ENCODE peak calls at places on chromosomes 12 and 14, in four cellular contexts. One of them, this sample, is unnamed.

GRCh38 chr12:65955418-65955817 is 131.1 kb downstream of the HMGA2 start:
- DNase-seq in HCT116: no peak
- DNase-seq in CD8-positive, alpha-beta T cell: no peak
- DNase-seq in IMR-90: no peak
- DNase-seq in this sample: no peak

GRCh38 chr14:31943217-31943616 is 133.9 kb upstream of the ARHGAP5 start:
- DNase-seq in HCT116: no peak
- DNase-seq in CD8-positive, alpha-beta T cell: no peak
- DNase-seq in IMR-90: no peak
- DNase-seq in this sample: no peak

GRCh38 chr14:58643366-58643765 is 5.6 kb downstream of the DACT1 start:
- DNase-seq in HCT116: no peak
- DNase-seq in CD8-positive, alpha-beta T cell: no peak
- DNase-seq in IMR-90: no peak
- DNase-seq in this sample: no peak

GRCh38 chr14:68421116-68421515 is 371.8 kb downstream of the ZFP36L1 start:
- DNase-seq in HCT116: no peak
- DNase-seq in CD8-positive, alpha-beta T cell: no peak
- DNase-seq in IMR-90: no peak
- DNase-seq in this sample: no peak

GRCh38 chr14:100070310-100070709 is 5.1 kb downstream of the EVL start:
- DNase-seq in HCT116: no peak
- DNase-seq in CD8-positive, alpha-beta T cell: no peak
- DNase-seq in IMR-90: no peak
- DNase-seq in this sample: no peak

GRCh38 chr12:22624573-22624907 is 431 bp upstream of the ETNK1 start:
- DNase-seq in HCT116: no peak
- DNase-seq in CD8-positive, alpha-beta T cell: no peak
- DNase-seq in IMR-90: no peak
- DNase-seq in this sample: no peak

GRCh38 chr12:650983-651382 is 12.3 kb downstream of the NINJ2 start:
- DNase-seq in HCT116: no peak
- DNase-seq in CD8-positive, alpha-beta T cell: no peak
- DNase-seq in IMR-90: no peak
- DNase-seq in this sample: no peak

GRCh38 chr12:64824500-64825142 is at the start of gene TBC1D30:
- DNase-seq in HCT116: no peak
- DNase-seq in CD8-positive, alpha-beta T cell: no peak
- DNase-seq in IMR-90: peak; percentile 2
- DNase-seq in this sample: peak; percentile 44

GRCh38 chr12:87793134-87793533 is 236.1 kb downstream of the C12orf50 start:
- DNase-seq in HCT116: no peak
- DNase-seq in CD8-positive, alpha-beta T cell: no peak
- DNase-seq in IMR-90: peak; percentile 81
- DNase-seq in this sample: no peak

GRCh38 chr14:37172936-37173613 is 669 bp upstream of the SLC25A21 start:
- DNase-seq in HCT116: no peak
- DNase-seq in CD8-positive, alpha-beta T cell: no peak
- DNase-seq in IMR-90: no peak
- DNase-seq in this sample: no peak

GRCh38 chr14:26730929-26731618 is 133.2 kb upstream of the NOVA1 start:
- DNase-seq in HCT116: no peak
- DNase-seq in CD8-positive, alpha-beta T cell: no peak
- DNase-seq in IMR-90: peak; percentile 3
- DNase-seq in this sample: peak; percentile 1

GRCh38 chr12:29971431-29971830 is 187.7 kb upstream of the TMTC1 start:
- DNase-seq in HCT116: no peak
- DNase-seq in CD8-positive, alpha-beta T cell: no peak
- DNase-seq in IMR-90: no peak
- DNase-seq in this sample: no peak

GRCh38 chr14:65604946-65605345 is 192.4 kb downstream of the FUT8 start:
- DNase-seq in HCT116: no peak
- DNase-seq in CD8-positive, alpha-beta T cell: no peak
- DNase-seq in IMR-90: peak; percentile 13
- DNase-seq in this sample: no peak

GRCh38 chr12:79317184-79317847 is 373.4 kb downstream of the PAWR start:
- DNase-seq in HCT116: no peak
- DNase-seq in CD8-positive, alpha-beta T cell: no peak
- DNase-seq in IMR-90: no peak
- DNase-seq in this sample: no peak

GRCh38 chr12:132148368-132149045 is 4.2 kb downstream of the NOC4L start:
- DNase-seq in HCT116: no peak
- DNase-seq in CD8-positive, alpha-beta T cell: no peak
- DNase-seq in IMR-90: no peak
- DNase-seq in this sample: no peak

GRCh38 chr14:68295316-68295816 is 475.8 kb downstream of the RAD51B start:
- DNase-seq in HCT116: peak; percentile 15
- DNase-seq in CD8-positive, alpha-beta T cell: no peak
- DNase-seq in IMR-90: no peak
- DNase-seq in this sample: no peak

GRCh38 chr14:75514673-75515630 is 7.3 kb upstream of the BATF start:
- DNase-seq in HCT116: no peak
- DNase-seq in CD8-positive, alpha-beta T cell: peak; percentile 19
- DNase-seq in IMR-90: peak; percentile 15
- DNase-seq in this sample: peak; percentile 27

GRCh38 chr14:32513571-32514009 is 184.5 kb downstream of the AKAP6 start:
- DNase-seq in HCT116: no peak
- DNase-seq in CD8-positive, alpha-beta T cell: no peak
- DNase-seq in IMR-90: peak; percentile 15
- DNase-seq in this sample: no peak

GRCh38 chr12:81300454-81300853 is 222.6 kb downstream of the ACSS3 start:
- DNase-seq in HCT116: no peak
- DNase-seq in CD8-positive, alpha-beta T cell: no peak
- DNase-seq in IMR-90: no peak
- DNase-seq in this sample: no peak

GRCh38 chr12:685388-685787 is 22.1 kb upstream of the NINJ2 start:
- DNase-seq in HCT116: no peak
- DNase-seq in CD8-positive, alpha-beta T cell: peak; percentile 70
- DNase-seq in IMR-90: peak; percentile 28
- DNase-seq in this sample: peak; percentile 55

GRCh38 chr14:67199016-67199415 is 9.8 kb downstream of the GARIN2 start:
- DNase-seq in HCT116: no peak
- DNase-seq in CD8-positive, alpha-beta T cell: no peak
- DNase-seq in IMR-90: peak; percentile 19
- DNase-seq in this sample: no peak

GRCh38 chr14:92500491-92500941 is 13.1 kb upstream of the RIN3 start:
- DNase-seq in HCT116: no peak
- DNase-seq in CD8-positive, alpha-beta T cell: no peak
- DNase-seq in IMR-90: no peak
- DNase-seq in this sample: no peak

GRCh38 chr14:74610866-74611671 is 968 bp downstream of the LTBP2 start:
- DNase-seq in HCT116: no peak
- DNase-seq in CD8-positive, alpha-beta T cell: no peak
- DNase-seq in IMR-90: peak; percentile 48
- DNase-seq in this sample: no peak

GRCh38 chr12:47249082-47249481 is 169.3 kb upstream of the AMIGO2 start:
- DNase-seq in HCT116: no peak
- DNase-seq in CD8-positive, alpha-beta T cell: no peak
- DNase-seq in IMR-90: no peak
- DNase-seq in this sample: no peak

GRCh38 chr12:60337865-60338549 is 742.2 kb downstream of the SLC16A7 start:
- DNase-seq in HCT116: no peak
- DNase-seq in CD8-positive, alpha-beta T cell: no peak
- DNase-seq in IMR-90: no peak
- DNase-seq in this sample: no peak

DNA sequence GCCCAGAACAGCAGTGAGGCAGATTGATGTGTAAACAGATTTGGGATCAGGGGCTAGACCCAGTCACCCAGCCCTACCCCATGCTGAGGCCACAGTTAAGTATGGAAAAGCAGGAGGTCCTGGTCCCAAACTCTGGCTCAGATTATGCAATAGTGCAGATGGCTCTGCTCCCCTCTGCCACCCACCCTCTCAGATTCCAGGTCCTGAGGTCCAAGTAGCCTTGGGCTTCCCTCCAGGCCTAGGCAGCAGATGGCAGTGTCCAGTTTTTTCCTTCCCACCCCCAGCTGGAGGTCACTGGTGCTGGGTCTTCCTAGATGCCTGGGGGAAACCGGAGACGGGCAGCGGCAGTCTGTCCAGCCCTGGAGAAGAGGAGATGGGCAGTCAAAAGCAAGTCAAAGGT is 2.8 kb upstream of the DHH start:
- DNase-seq in HCT116: no peak
- DNase-seq in CD8-positive, alpha-beta T cell: no peak
- DNase-seq in IMR-90: no peak
- DNase-seq in this sample: no peak
- H3K36me3 ChIP-seq in HCT116: peaks cover 6% of the 10 kb centered on the region
- H3K36me3 ChIP-seq in CD8-positive, alpha-beta T cell: peaks cover 22% of the 10 kb centered on the region
- H3K36me3 ChIP-seq in IMR-90: peaks cover 44% of the 10 kb centered on the region
- H3K36me3 ChIP-seq in this sample: peaks cover 9% of the 10 kb centered on the region

GRCh38 chr12:27319394-27319793 is 13.2 kb upstream of the BMAL2 start:
- DNase-seq in HCT116: no peak
- DNase-seq in CD8-positive, alpha-beta T cell: no peak
- DNase-seq in IMR-90: peak; percentile 89
- DNase-seq in this sample: no peak
- H3K36me3 ChIP-seq in HCT116: peaks cover 8% of the 10 kb centered on the region
- H3K36me3 ChIP-seq in CD8-positive, alpha-beta T cell: peaks cover 16% of the 10 kb centered on the region
- H3K36me3 ChIP-seq in IMR-90: peaks cover 7% of the 10 kb centered on the region
- H3K36me3 ChIP-seq in this sample: no peaks in the 10 kb centered on the region

DNA sequence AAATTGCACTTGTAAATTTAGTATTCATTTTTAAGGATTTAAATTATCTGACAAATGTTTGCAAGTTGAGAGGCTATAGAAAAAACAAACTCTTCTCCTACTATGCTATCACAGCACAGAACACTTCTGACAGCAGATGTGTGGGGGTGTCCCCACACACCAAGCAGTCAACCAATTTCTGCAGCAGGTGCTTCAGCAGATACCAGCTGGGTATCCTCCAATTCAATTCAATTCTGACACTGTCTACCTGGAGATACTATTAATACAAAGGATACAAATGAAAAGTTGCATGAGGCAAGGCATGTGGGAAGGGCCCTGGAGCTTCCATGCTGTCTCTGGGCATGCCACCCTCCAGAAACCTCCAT is 35.1 kb downstream of the PCNX1 start:
- DNase-seq in HCT116: no peak
- DNase-seq in CD8-positive, alpha-beta T cell: no peak
- DNase-seq in IMR-90: no peak
- DNase-seq in this sample: no peak
- H3K36me3 ChIP-seq in HCT116: no peaks in the 10 kb centered on the region
- H3K36me3 ChIP-seq in CD8-positive, alpha-beta T cell: peaks cover 1% of the 10 kb centered on the region
- H3K36me3 ChIP-seq in IMR-90: peaks cover 7% of the 10 kb centered on the region
- H3K36me3 ChIP-seq in this sample: peaks cover 5% of the 10 kb centered on the region

GRCh38 chr12:53214221-53214620 is 7.2 kb upstream of the ITGB7 start:
- DNase-seq in HCT116: no peak
- DNase-seq in CD8-positive, alpha-beta T cell: no peak
- DNase-seq in IMR-90: no peak
- DNase-seq in this sample: no peak
- H3K36me3 ChIP-seq in HCT116: peaks cover 11% of the 10 kb centered on the region
- H3K36me3 ChIP-seq in CD8-positive, alpha-beta T cell: peaks cover 40% of the 10 kb centered on the region
- H3K36me3 ChIP-seq in IMR-90: peaks cover 46% of the 10 kb centered on the region
- H3K36me3 ChIP-seq in this sample: peaks cover 40% of the 10 kb centered on the region

DNA sequence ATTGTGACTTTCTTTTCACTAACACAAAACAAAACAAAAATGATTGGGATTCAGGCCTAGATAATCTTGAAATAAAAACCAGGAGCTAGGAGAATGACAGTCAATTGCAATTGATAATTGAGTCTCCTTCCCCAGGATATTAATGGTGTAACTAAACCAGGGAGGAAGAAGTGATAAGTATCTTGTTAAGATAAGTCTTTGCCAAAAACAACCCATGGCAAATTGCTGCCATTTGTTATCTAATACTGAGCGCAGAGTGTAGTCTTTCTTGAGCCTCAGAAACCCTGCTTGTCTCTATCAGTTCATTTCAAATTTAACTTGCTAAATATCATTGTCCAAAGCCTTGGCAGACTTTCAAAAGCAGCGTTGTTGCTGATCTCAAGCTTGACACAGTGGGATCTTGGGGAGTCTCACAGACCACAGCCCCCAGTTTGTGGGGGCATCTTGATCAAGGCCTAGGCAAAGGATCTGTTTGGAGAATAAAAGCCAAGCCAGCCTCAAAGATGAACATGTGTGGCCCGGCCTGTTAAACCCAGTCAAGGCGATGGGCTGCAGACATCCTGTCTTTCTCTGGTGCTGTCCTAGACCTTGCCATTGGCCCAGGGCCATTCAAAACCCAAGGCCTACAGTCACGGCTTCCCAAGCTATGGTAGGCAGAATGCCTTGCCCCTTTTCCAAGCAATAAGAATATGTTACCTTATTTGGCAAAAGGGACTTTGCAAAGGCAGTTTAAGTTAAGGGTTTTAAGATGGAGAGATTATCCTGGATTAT is 164.2 kb downstream of the CHST11 start:
- DNase-seq in HCT116: no peak
- DNase-seq in CD8-positive, alpha-beta T cell: no peak
- DNase-seq in IMR-90: no peak
- DNase-seq in this sample: no peak
- H3K36me3 ChIP-seq in HCT116: no peaks in the 10 kb centered on the region
- H3K36me3 ChIP-seq in CD8-positive, alpha-beta T cell: no peaks in the 10 kb centered on the region
- H3K36me3 ChIP-seq in IMR-90: no peaks in the 10 kb centered on the region
- H3K36me3 ChIP-seq in this sample: no peaks in the 10 kb centered on the region

GRCh38 chr12:57146925-57147640 is at the start of gene LRP1-AS:
- DNase-seq in HCT116: no peak
- DNase-seq in CD8-positive, alpha-beta T cell: no peak
- DNase-seq in IMR-90: no peak
- DNase-seq in this sample: no peak
- H3K36me3 ChIP-seq in HCT116: peaks cover 14% of the 10 kb centered on the region
- H3K36me3 ChIP-seq in CD8-positive, alpha-beta T cell: no peaks in the 10 kb centered on the region
- H3K36me3 ChIP-seq in IMR-90: peaks cover 69% of the 10 kb centered on the region
- H3K36me3 ChIP-seq in this sample: peaks cover 77% of the 10 kb centered on the region

DNA sequence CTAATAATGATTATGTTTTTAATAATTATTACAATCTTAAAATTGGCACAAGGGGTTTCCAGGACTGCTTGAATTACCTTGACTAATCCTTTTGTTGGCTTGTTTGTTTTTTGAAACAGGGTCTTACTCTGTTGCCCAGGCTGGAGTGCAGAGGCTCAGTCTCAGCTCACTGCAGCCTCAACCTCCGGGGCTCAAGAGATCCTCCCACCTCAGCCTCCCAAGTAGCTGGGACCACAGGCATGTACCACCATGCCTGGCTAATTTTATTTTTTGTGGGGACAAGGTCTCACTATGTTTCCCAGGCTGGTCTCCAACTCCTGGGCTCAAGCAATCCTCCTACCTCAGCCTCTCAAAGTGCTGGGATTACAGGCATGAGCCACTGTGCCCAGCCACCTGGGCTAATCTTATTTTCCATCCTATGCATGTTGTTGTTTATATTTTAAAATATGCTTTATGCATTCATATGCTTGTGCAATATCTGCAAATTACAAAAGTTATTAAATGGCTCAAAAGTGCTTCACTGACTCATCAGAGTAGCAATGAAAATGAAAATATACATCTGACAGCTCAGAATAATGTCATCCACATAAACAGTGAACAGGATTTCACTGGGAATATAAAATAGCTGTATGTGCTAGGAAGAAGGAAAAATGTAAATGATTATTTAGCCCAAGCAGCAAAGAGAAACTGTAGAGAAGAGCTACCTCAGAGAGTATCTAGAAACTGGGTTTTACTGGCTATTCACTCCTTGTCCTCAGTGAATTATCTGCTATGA is 24.8 kb upstream of the PLEKHG6 start:
- DNase-seq in HCT116: no peak
- DNase-seq in CD8-positive, alpha-beta T cell: no peak
- DNase-seq in IMR-90: peak; percentile 89
- DNase-seq in this sample: peak; percentile 32
- H3K36me3 ChIP-seq in HCT116: no peaks in the 10 kb centered on the region
- H3K36me3 ChIP-seq in CD8-positive, alpha-beta T cell: no peaks in the 10 kb centered on the region
- H3K36me3 ChIP-seq in IMR-90: no peaks in the 10 kb centered on the region
- H3K36me3 ChIP-seq in this sample: no peaks in the 10 kb centered on the region

This sample was measured in MG63.